ENCODE peak calls at places on chromosomes 5 and 9, in nine cellular contexts. C is stomach, W is testis, K is spleen, E is IMR-90, X is HCT116, I is uterus, U is NB4, B is heart left ventricle. N is an unnamed sample.

GRCh38 chr9:116274293-116274692 is 120.7 kb downstream of the PAPPA start:
- DNase-seq in C (no peak), W (no peak), K (no peak), E (peak), X (no peak), I (no peak), U (peak), B (no peak), N (no peak)

GRCh38 chr5:41527201-41527779 is 16.9 kb upstream of the PLCXD3 start:
- DNase-seq in C (no peak), W (peak), K (no peak), E (peak), X (peak), I (no peak), U (no peak), B (peak), N (no peak)

GRCh38 chr5:474826-475661 is 32.1 kb downstream of the EXOC3 start:
- DNase-seq in C (no peak), W (no peak), K (peak), E (peak), X (no peak), I (no peak), U (no peak), B (no peak), N (no peak)

GRCh38 chr9:10130061-10130675 is 482.6 kb downstream of the PTPRD start:
- DNase-seq in C (no peak), W (no peak), K (no peak), E (peak), X (no peak), I (no peak), U (no peak), B (no peak), N (no peak)

GRCh38 chr9:133202688-133203453 is 6.2 kb downstream of the OBP2B start:
- DNase-seq in C (peak), W (peak), K (peak), E (no peak), X (no peak), I (no peak), U (no peak), B (no peak), N (no peak)

GRCh38 chr9:114803886-114804285 is 2.0 kb downstream of the TNFSF15 start:
- DNase-seq in C (no peak), W (no peak), K (no peak), E (peak), X (no peak), I (no peak), U (no peak), B (no peak), N (no peak)

GRCh38 chr9:113462781-113463286 is 693 bp upstream of the RGS3 start:
- DNase-seq in C (no peak), W (no peak), K (no peak), E (no peak), X (no peak), I (no peak), U (no peak), B (no peak), N (no peak)

GRCh38 chr5:89470658-89471057 is 587.7 kb upstream of the MEF2C start:
- DNase-seq in C (no peak), W (no peak), K (no peak), E (no peak), X (no peak), I (no peak), U (no peak), B (no peak), N (no peak)

GRCh38 chr9:76218151-76218867 is 175.9 kb downstream of the RFK start:
- DNase-seq in C (no peak), W (no peak), K (no peak), E (no peak), X (no peak), I (no peak), U (no peak), B (no peak), N (no peak)

GRCh38 chr5:163569284-163569683 is 63.9 kb downstream of the MAT2B start:
- DNase-seq in C (no peak), W (no peak), K (no peak), E (peak), X (no peak), I (no peak), U (no peak), B (no peak), N (no peak)

GRCh38 chr5:119864286-119864685 is 234.9 kb downstream of the FAM170A start:
- DNase-seq in C (no peak), W (no peak), K (no peak), E (no peak), X (no peak), I (no peak), U (no peak), B (no peak), N (no peak)

GRCh38 chr5:131536211-131536826 is 98.7 kb downstream of the RAPGEF6 start:
- DNase-seq in C (no peak), W (no peak), K (no peak), E (peak), X (no peak), I (no peak), U (peak), B (no peak), N (no peak)

GRCh38 chr5:19266791-19267190 is 721.2 kb downstream of the CDH18 start:
- DNase-seq in C (no peak), W (no peak), K (no peak), E (no peak), X (no peak), I (no peak), U (no peak), B (no peak), N (no peak)

GRCh38 chr5:42268630-42269029 is 154.6 kb upstream of the GHR start:
- DNase-seq in C (no peak), W (no peak), K (no peak), E (peak), X (no peak), I (no peak), U (peak), B (no peak), N (no peak)

GRCh38 chr9:109418827-109419226 is 79.3 kb downstream of the PTPN3 start:
- DNase-seq in C (no peak), W (no peak), K (no peak), E (no peak), X (no peak), I (no peak), U (peak), B (no peak), N (no peak)

GRCh38 chr5:82882316-82882715 is 194.9 kb downstream of the TMEM167A start:
- DNase-seq in C (no peak), W (no peak), K (no peak), E (no peak), X (no peak), I (no peak), U (no peak), B (no peak), N (no peak)

GRCh38 chr5:74194196-74194595 is 446.3 kb downstream of the ENC1 start:
- DNase-seq in C (no peak), W (no peak), K (no peak), E (no peak), X (no peak), I (no peak), U (no peak), B (no peak), N (no peak)

GRCh38 chr5:9445989-9446388 is 99.9 kb downstream of the SEMA5A start:
- DNase-seq in C (no peak), W (no peak), K (no peak), E (peak), X (no peak), I (no peak), U (no peak), B (no peak), N (no peak)

GRCh38 chr5:73693573-73694061 is 67.6 kb downstream of the ARHGEF28 start:
- DNase-seq in C (no peak), W (peak), K (no peak), E (peak), X (no peak), I (no peak), U (peak), B (no peak), N (no peak)

GRCh38 chr5:72293495-72294055 is 26.5 kb downstream of the MRPS27 start:
- DNase-seq in C (no peak), W (no peak), K (no peak), E (no peak), X (no peak), I (no peak), U (no peak), B (no peak), N (no peak)

GRCh38 chr9:17580119-17580518 is 1.3 kb downstream of the SH3GL2 start:
- DNase-seq in C (no peak), W (no peak), K (no peak), E (no peak), X (no peak), I (no peak), U (no peak), B (no peak), N (no peak)

GRCh38 chr9:17574342-17574741 is 4.5 kb upstream of the SH3GL2 start:
- DNase-seq in C (no peak), W (no peak), K (no peak), E (no peak), X (no peak), I (no peak), U (no peak), B (no peak), N (no peak)

GRCh38 chr9:17578577-17578910 is 322 bp upstream of the SH3GL2 start:
- DNase-seq in C (no peak), W (no peak), K (no peak), E (no peak), X (no peak), I (no peak), U (no peak), B (no peak), N (no peak)

DNA sequence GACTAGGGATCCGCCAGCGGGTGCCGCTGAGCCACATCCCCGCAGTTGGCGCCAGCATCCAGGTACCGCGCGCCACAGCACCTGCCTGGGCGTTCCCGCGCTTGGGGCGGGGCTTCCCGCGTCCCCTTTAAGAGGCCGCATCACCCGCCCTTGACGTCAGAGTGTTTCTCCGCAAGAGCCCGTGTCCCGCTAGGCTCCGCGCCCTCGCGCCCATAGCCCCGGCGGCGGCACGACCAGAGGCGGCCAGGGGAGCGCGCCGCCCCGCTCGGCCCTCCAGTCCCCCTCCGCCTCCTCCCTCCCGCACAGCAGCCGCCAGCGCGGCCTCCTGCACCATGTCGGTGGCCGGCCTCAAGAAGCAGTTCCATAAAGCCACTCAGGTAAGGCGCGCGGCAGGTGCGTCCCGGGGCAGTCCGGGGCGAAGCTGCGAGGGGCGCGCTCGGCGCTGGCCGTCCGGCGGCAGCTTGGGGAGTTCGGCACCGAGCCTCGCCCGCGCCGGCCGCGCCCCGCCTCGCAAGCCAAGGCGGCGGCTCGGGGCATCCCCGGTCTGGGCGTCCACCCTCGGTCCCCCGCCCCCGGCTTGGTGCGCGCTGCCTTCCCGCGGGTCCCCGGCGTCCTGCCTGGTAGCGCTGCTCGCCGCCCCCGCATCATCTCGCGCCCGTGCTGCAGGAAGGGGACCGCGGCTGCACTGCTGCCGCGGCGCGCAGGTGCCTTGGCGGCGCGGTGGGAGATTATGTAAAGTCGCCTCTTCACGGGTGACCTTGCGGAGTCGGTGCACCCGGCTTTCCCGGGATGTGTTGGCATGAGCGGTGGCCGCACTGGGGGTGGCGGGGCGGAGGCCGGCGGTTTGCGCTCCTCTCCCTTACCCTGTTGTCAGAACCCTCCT is at the start of gene SH3GL2:
- DNase-seq in C (peak), W (peak), K (no peak), E (peak), X (no peak), I (peak), U (no peak), B (peak), N (no peak)
- TF ChIP-seq POLR2A in C (no peak), W (no peak), K (no peak), E (no peak), X (no peak), I (no peak), U (no peak), B (no peak), N (no peak)

GRCh38 chr5:140828402-140828737 is 610 bp downstream of the PCDHA6 start:
- DNase-seq in C (no peak), W (no peak), K (no peak), E (no peak), X (no peak), I (no peak), U (no peak), B (no peak), N (no peak)

GRCh38 chr5:140823475-140823874 is 2.1 kb downstream of the PCDHA5 start:
- DNase-seq in C (no peak), W (no peak), K (peak), E (no peak), X (no peak), I (no peak), U (no peak), B (no peak), N (no peak)

GRCh38 chr5:140822281-140822629 is 842 bp downstream of the PCDHA5 start:
- DNase-seq in C (no peak), W (no peak), K (no peak), E (no peak), X (no peak), I (no peak), U (no peak), B (no peak), N (no peak)

GRCh38 chr5:140827704-140828401 is at the start of gene PCDHA6:
- DNase-seq in C (no peak), W (no peak), K (no peak), E (no peak), X (no peak), I (no peak), U (no peak), B (no peak), N (no peak)
- TF ChIP-seq CTCF in C (no peak), W (peak), K (no peak), E (no peak), X (no peak), I (no peak), U (no peak), B (no peak), N (no peak)

GRCh38 chr9:89751081-89751855 is 146.5 kb downstream of the GADD45G start:
- DNase-seq in C (no peak), W (peak), K (peak), E (no peak), X (no peak), I (no peak), U (no peak), B (no peak), N (no peak)
- TF ChIP-seq POLR2A in C (no peak), W (no peak), K (no peak), E (no peak), X (no peak), I (no peak), U (no peak), B (no peak), N (no peak)

GRCh38 chr5:38751103-38751502 is 94.7 kb upstream of the OSMR start:
- DNase-seq in C (no peak), W (no peak), K (no peak), E (no peak), X (no peak), I (no peak), U (peak), B (no peak), N (no peak)
- TF ChIP-seq CTCF in C (no peak), W (no peak), K (no peak), E (no peak), X (peak), I (no peak), U (peak), B (no peak), N (no peak)

DNA sequence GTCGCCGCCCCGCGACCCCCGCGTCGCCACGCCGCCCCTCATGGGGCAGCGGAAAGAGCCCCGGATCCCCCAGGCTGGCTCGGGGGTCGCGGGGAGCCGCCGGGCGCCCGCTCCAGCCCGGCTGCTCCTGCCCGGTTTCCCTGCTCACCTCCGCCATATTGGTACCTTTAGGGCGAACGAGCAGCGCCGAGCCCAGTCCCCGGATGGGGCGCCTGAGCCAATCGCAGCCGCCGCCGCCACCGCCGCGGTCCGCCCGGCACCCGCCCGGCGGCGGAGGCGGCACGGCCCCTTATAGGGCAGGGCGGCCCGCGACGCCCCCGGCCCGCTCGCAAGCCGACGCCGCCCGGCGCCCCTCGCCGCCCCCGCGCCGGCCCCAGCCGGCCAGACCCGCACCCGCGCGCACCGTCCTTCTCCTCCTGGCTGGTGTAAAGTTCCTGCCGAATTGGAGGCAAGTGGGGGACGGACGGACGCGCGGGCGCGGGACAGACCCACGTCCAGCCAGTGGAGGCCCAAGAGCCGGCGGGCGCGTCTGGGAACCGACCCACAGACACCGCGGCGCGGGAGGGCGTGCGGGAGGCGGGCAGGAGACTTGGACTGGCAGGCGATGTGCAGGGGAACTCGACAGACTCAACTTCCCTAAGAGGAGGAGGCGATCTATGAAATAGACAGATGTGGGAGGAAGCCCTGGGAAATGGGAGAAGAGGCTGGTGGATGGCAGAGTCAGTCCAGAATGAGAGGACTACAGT is at the start of gene MIER3:
- DNase-seq in C (peak), W (peak), K (peak), E (peak), X (peak), I (peak), U (peak), B (peak), N (peak)
- TF ChIP-seq POLR2A in C (no peak), W (no peak), K (no peak), E (peak), X (peak), I (peak), U (peak), B (no peak), N (no peak)

DNA sequence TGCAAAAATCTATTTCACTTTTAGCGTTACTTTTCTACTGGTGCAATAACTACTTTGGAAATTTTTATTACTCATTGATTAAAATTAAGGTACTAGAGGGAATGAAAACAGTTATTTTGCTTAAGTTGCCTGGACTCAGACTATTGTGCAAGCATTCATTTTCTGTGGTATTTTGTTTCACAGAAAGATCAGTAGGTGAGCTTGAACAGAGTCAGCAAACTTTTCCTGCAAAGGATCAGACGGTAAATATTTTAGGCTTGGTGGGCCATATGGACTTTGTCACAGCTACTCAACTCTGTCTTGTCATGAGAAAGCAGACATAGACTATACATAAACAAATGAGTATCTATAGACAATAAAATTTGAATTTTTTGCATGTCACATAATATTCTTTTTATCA is 1036.5 kb downstream of the NR2F1-AS1 start:
- DNase-seq in C (no peak), W (no peak), K (no peak), E (peak), X (no peak), I (no peak), U (no peak), B (no peak), N (no peak)
- TF ChIP-seq CTCF in C (no peak), W (no peak), K (no peak), E (no peak), X (no peak), I (no peak), U (no peak), B (no peak), N (no peak)

GRCh38 chr9:134365791-134366222 is 39.6 kb downstream of the RXRA start:
- DNase-seq in C (peak), W (peak), K (no peak), E (no peak), X (no peak), I (peak), U (peak), B (peak), N (peak)

GRCh38 chr9:134367796-134368490 is 41.7 kb downstream of the RXRA start:
- DNase-seq in C (no peak), W (no peak), K (no peak), E (no peak), X (no peak), I (no peak), U (no peak), B (no peak), N (no peak)

GRCh38 chr9:134367061-134367460 is 40.8 kb downstream of the RXRA start:
- DNase-seq in C (no peak), W (no peak), K (no peak), E (no peak), X (no peak), I (no peak), U (no peak), B (no peak), N (no peak)

GRCh38 chr9:134365115-134365596 is 38.9 kb downstream of the RXRA start:
- DNase-seq in C (no peak), W (no peak), K (no peak), E (no peak), X (no peak), I (no peak), U (no peak), B (no peak), N (no peak)

DNA sequence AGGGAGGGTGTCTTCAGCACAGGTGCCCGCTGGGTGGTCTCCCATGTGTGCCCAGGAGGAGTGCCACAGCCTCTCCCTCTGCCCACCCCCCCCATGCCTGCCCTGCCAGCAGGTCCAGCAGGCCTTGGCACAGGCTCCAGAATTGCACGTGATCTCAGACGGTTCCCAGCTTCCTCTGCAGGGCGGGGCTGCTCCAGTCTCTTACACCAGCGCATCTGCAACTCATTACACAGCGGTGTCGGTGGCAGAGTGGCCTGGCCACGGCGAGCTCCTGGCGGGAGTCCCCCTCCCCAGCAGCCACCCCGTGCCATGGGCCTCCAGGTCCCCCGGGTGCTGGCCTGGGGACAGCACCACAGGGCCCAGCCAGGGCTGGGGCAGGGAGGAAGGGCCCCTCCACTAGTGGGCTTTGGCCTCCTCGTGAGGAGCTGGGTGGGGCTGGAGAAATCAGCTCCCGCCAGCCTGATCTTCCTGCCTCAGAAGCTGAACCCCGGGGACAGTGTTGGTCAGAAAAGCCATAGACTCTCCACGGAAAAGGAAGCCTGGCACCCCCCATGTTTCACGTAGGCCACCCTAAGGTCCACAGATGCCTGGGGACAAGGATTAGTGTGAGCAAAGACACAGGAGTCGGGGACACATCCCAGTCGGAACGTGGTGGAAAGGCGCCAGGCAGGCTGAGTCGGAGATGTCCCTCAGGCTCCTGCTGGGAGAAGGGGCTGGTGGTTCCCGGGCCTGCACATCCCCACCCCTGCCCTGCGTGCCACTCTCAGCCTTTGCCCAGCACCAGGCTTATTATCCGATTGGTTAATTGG is 40.2 kb downstream of the RXRA start:
- DNase-seq in C (peak), W (peak), K (peak), E (peak), X (no peak), I (peak), U (peak), B (peak), N (peak)
- TF ChIP-seq POLR2A in C (no peak), W (no peak), K (no peak), E (no peak), X (no peak), I (peak), U (no peak), B (no peak), N (no peak)

GRCh38 chr5:147930759-147931158 is 24.4 kb upstream of the C5orf46 start:
- DNase-seq in C (no peak), W (no peak), K (no peak), E (no peak), X (no peak), I (no peak), U (peak), B (no peak), N (no peak)

GRCh38 chr5:147921134-147921533 is 14.8 kb upstream of the C5orf46 start:
- DNase-seq in C (no peak), W (no peak), K (no peak), E (no peak), X (no peak), I (no peak), U (peak), B (no peak), N (no peak)

GRCh38 chr5:147920420-147921030 is 14.2 kb upstream of the C5orf46 start:
- DNase-seq in C (no peak), W (no peak), K (no peak), E (no peak), X (no peak), I (no peak), U (peak), B (no peak), N (no peak)

GRCh38 chr5:147925020-147925419 is 18.7 kb upstream of the C5orf46 start:
- DNase-seq in C (no peak), W (no peak), K (no peak), E (no peak), X (no peak), I (no peak), U (no peak), B (no peak), N (no peak)
- TF ChIP-seq CTCF in C (no peak), W (no peak), K (no peak), E (no peak), X (no peak), I (no peak), U (no peak), B (no peak), N (no peak)